ENCODE peak calls at places on chromosomes 6 and 20, in six cellular contexts. Y, R, W, M, I and L are unnamed samples.

GRCh38 chr20:53609501-53610445 is 16.1 kb upstream of the ZNF217 start:
- DNase-seq in R (peak; percentile 42), W (peak; percentile 51), Y (peak; percentile 61), M (peak; percentile 45), I (peak; percentile 93), L (peak; percentile 90)

GRCh38 chr20:24497851-24498250 is 28.4 kb downstream of the SYNDIG1 start:
- DNase-seq in M (no peak), Y (peak; percentile 20), I (peak; percentile 9), R (no peak), W (no peak), L (no peak)

GRCh38 chr20:31833130-31833930 is 12.1 kb downstream of the FOXS1 start:
- DNase-seq in I (peak; percentile 70), Y (peak; percentile 43), W (peak; percentile 46), M (peak; percentile 40), R (peak; percentile 67), L (peak; percentile 85)

GRCh38 chr6:54448617-54449016 is 140.4 kb downstream of the TINAG start:
- DNase-seq in Y (no peak), I (no peak), W (no peak), R (no peak), M (no peak), L (no peak)

GRCh38 chr20:40251284-40251932 is 437.6 kb downstream of the MAFB start:
- DNase-seq in W (no peak), M (no peak), R (no peak), I (peak; percentile 27), Y (peak; percentile 36), L (no peak)

GRCh38 chr20:56005389-56005715 is at the start of gene CBLN4:
- DNase-seq in R (no peak), W (no peak), M (no peak), I (no peak), Y (no peak), L (no peak)

GRCh38 chr6:118281291-118281690 is 266.8 kb upstream of the PLN start:
- DNase-seq in I (no peak), W (no peak), Y (no peak), M (no peak), R (no peak), L (no peak)

GRCh38 chr6:41785689-41786450 is 1.6 kb upstream of the TOMM6 start:
- DNase-seq in M (no peak), I (no peak), Y (peak; percentile 23), R (no peak), W (peak; percentile 48), L (no peak)

GRCh38 chr6:122799916-122800701 is 11.1 kb downstream of the SMPDL3A start:
- DNase-seq in Y (peak; percentile 39), I (peak; percentile 63), M (no peak), R (no peak), W (no peak), L (no peak)

GRCh38 chr20:34262488-34263288 is 21.5 kb downstream of the ASIP start:
- DNase-seq in W (peak; percentile 66), M (no peak), I (no peak), Y (peak; percentile 56), R (peak; percentile 82), L (no peak)

GRCh38 chr20:5000263-5001173 is 792 bp downstream of the SLC23A2 start:
- DNase-seq in I (no peak), W (peak; percentile 71), M (peak; percentile 4), R (peak; percentile 51), Y (no peak), L (peak; percentile 89)

GRCh38 chr6:30103630-30104179 is 9.2 kb downstream of the TRIM31 start:
- DNase-seq in W (no peak), Y (no peak), R (no peak), M (no peak), I (no peak), L (no peak)

GRCh38 chr20:56202493-56203077 is 45.9 kb upstream of the MC3R start:
- DNase-seq in W (no peak), I (peak; percentile 64), M (no peak), R (no peak), Y (peak; percentile 17), L (no peak)

GRCh38 chr6:2531426-2532208 is 219.1 kb downstream of the MYLK4 start:
- DNase-seq in M (no peak), W (no peak), Y (peak; percentile 97), R (no peak), I (peak; percentile 93), L (no peak)

GRCh38 chr20:16661738-16662137 is 68.1 kb upstream of the SNRPB2 start:
- DNase-seq in Y (no peak), W (no peak), M (no peak), I (no peak), R (peak; percentile 23), L (no peak)

GRCh38 chr6:156107514-156108150 is 652.0 kb upstream of the NOX3 start:
- DNase-seq in I (no peak), W (no peak), M (no peak), Y (peak; percentile 2), R (no peak), L (no peak)

GRCh38 chr20:38221041-38221589 is 39.4 kb downstream of the KIAA1755 start:
- DNase-seq in W (peak; percentile 68), R (peak; percentile 73), I (peak; percentile 92), Y (peak; percentile 59), M (peak; percentile 42), L (peak; percentile 91)

GRCh38 chr20:38218566-38218885 is 42.0 kb downstream of the KIAA1755 start:
- DNase-seq in M (no peak), R (no peak), I (no peak), W (no peak), Y (no peak), L (peak; percentile 39)

GRCh38 chr20:38222231-38222922 is 38.2 kb downstream of the KIAA1755 start:
- DNase-seq in R (peak; percentile 64), M (peak; percentile 31), I (peak; percentile 83), Y (peak; percentile 51), W (peak; percentile 64), L (peak; percentile 83)

GRCh38 chr20:38219006-38219950 is 41.3 kb downstream of the KIAA1755 start:
- DNase-seq in Y (no peak), I (no peak), M (no peak), W (no peak), R (no peak), L (peak; percentile 61)

GRCh38 chr20:38220587-38220986 is 39.9 kb downstream of the KIAA1755 start:
- DNase-seq in I (no peak), R (no peak), M (no peak), W (no peak), Y (no peak), L (peak; percentile 41)
- H3K4me1 ChIP-seq in I (peaks cover 36% of the 10 kb centered on the region), R (peaks cover 16% of the 10 kb centered on the region), M (peaks cover 2% of the 10 kb centered on the region), W (peaks cover 5% of the 10 kb centered on the region), Y (peaks cover 22% of the 10 kb centered on the region), L (peaks cover 6% of the 10 kb centered on the region)

GRCh38 chr20:44918761-44919160 is 8.9 kb downstream of the PABPC1L start:
- DNase-seq in R (no peak), W (no peak), M (no peak), Y (no peak), I (no peak), L (no peak)

GRCh38 chr20:44914924-44915323 is 5.1 kb downstream of the PABPC1L start:
- DNase-seq in M (no peak), Y (no peak), I (no peak), W (no peak), R (no peak), L (no peak)

GRCh38 chr20:44916586-44916985 is 6.7 kb downstream of the PABPC1L start:
- DNase-seq in I (no peak), M (no peak), Y (no peak), W (no peak), R (no peak), L (no peak)

GRCh38 chr20:44918342-44918741 is 8.5 kb downstream of the PABPC1L start:
- DNase-seq in W (no peak), M (no peak), Y (no peak), R (no peak), I (no peak), L (no peak)

GRCh38 chr20:44917399-44917798 is 7.5 kb downstream of the PABPC1L start:
- DNase-seq in Y (no peak), W (no peak), I (no peak), M (no peak), R (no peak), L (no peak)
- H3K27ac ChIP-seq in Y (no peak overlapping the region), W (no peak overlapping the region), I (no peak overlapping the region), M (no peak overlapping the region), R (no peak overlapping the region), L (no peak overlapping the region)

GRCh38 chr6:146904596-146904995 is 299.6 kb upstream of the STXBP5 start:
- DNase-seq in W (no peak), R (no peak), Y (no peak), I (no peak), M (no peak), L (no peak)
- H3K4me1 ChIP-seq in W (no peaks in the 10 kb centered on the region), R (peaks cover 12% of the 10 kb centered on the region), Y (peaks cover 4% of the 10 kb centered on the region), I (peaks cover 22% of the 10 kb centered on the region), M (no peaks in the 10 kb centered on the region), L (no peaks in the 10 kb centered on the region)

DNA sequence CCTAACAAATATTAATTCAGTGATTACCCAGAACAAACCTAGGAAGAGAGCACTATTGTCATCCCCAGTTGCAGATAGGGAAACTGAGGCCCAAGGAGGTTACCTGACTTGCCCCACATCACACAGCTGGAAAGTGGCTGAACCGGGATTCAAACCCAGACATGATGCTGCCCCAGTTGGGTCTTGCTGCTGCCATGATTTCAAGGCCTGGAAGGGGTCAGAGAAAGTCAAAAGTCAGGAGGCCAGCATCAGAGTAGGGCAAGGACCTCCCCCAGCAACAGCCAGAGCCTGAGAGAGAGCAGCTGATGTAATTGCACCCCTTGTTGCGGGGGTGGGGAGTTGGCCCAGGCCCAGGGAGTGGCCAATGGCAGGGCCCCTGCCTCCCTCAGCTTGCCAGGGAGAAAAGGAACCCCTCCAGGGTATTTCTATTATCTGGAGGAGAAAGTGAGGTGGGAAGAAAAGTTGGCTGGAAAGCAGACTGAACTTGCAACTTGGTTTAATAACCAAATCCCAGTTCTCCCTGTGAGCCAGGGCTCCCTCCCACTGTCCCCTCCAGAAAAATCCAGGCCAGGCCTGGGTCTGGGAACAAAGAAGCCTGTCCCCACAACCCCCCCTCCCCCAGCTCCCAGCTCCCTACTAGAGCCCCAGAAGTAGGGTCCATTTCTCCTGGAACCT is 83.6 kb downstream of the MRPL14 start:
- DNase-seq in R (peak; percentile 60), Y (peak; percentile 37), I (no peak), W (peak; percentile 41), M (no peak), L (peak; percentile 40)
- H3K27ac ChIP-seq in R (no peak overlapping the region), Y (peak overlapping the region; percentile 72), I (peak overlapping the region; percentile 100), W (peak overlapping the region; percentile 32), M (no peak overlapping the region), L (no peak overlapping the region)

GRCh38 chr20:62361799-62362589 is 5.1 kb downstream of the LAMA5 start:
- DNase-seq in R (peak; percentile 55), W (peak; percentile 31), I (peak; percentile 79), M (no peak), Y (no peak), L (no peak)
- H3K4me1 ChIP-seq in R (peaks cover 91% of the 10 kb centered on the region), W (peaks cover 36% of the 10 kb centered on the region), I (peaks cover 83% of the 10 kb centered on the region), M (peaks cover 8% of the 10 kb centered on the region), Y (peaks cover 20% of the 10 kb centered on the region), L (peaks cover 19% of the 10 kb centered on the region)